ENCODE peak calls at places on chromosome 10, in five cellular contexts. D is fibroblast of lung, S is IMR-90, W is GM12865, Z is cardiac fibroblast. H is an unnamed sample.

GRCh38 chr10:784759-785538 is 95.5 kb upstream of the DIP2C start:
- DNase-seq in D (peak), S (peak), W (no peak), Z (peak), H (peak)

GRCh38 chr10:70369498-70370018 is 12.9 kb downstream of the LRRC20 start:
- DNase-seq in S (no peak), D (no peak), W (no peak), Z (no peak), H (no peak)

GRCh38 chr10:91539930-91540329 is 92.9 kb downstream of the PPP1R3C start:
- DNase-seq in Z (no peak), D (no peak), W (no peak), S (no peak), H (no peak)

GRCh38 chr10:64110079-64110478 is 588.9 kb downstream of the REEP3 start:
- DNase-seq in S (no peak), W (no peak), Z (no peak), D (no peak), H (no peak)

GRCh38 chr10:4280481-4281206 is 495.6 kb upstream of the KLF6 start:
- DNase-seq in D (peak), W (no peak), Z (peak), S (peak), H (peak)

GRCh38 chr10:70462349-70462984 is 16.1 kb upstream of the PALD1 start:
- DNase-seq in W (no peak), D (peak), Z (peak), S (no peak), H (no peak)

GRCh38 chr10:90089724-90090123 is 388.3 kb downstream of the KIF20B start:
- DNase-seq in Z (no peak), D (no peak), W (no peak), S (no peak), H (no peak)

GRCh38 chr10:29648114-29648982 is 13.6 kb upstream of the SVIL start:
- DNase-seq in W (no peak), D (peak), Z (no peak), S (peak), H (peak)

GRCh38 chr10:76433161-76434005 is 1002.0 kb downstream of the LRMDA start:
- DNase-seq in Z (no peak), D (no peak), S (no peak), W (no peak), H (peak)

GRCh38 chr10:62735464-62736188 is 68.9 kb upstream of the ADO start:
- DNase-seq in W (peak), D (peak), Z (peak), S (peak), H (peak)

GRCh38 chr10:128324058-128324457 is 197.8 kb upstream of the MKI67 start:
- DNase-seq in S (no peak), D (no peak), W (peak), Z (no peak), H (no peak)

GRCh38 chr10:62839595-62839994 is 23.4 kb upstream of the EGR2 start:
- DNase-seq in Z (no peak), D (no peak), W (peak), S (no peak), H (no peak)

GRCh38 chr10:6140141-6140841 is 51.5 kb downstream of the RBM17 start:
- DNase-seq in D (no peak), S (no peak), Z (no peak), W (peak), H (no peak)

GRCh38 chr10:28734940-28735759 is 57.8 kb downstream of the BAMBI start:
- DNase-seq in S (peak), Z (peak), D (peak), W (peak), H (peak)

GRCh38 chr10:59817806-59818205 is 64.6 kb upstream of the MRLN start:
- DNase-seq in Z (peak), D (peak), W (no peak), S (no peak), H (peak)

GRCh38 chr10:10785627-10786333 is 231.9 kb upstream of the CELF2 start:
- DNase-seq in Z (peak), S (peak), D (peak), W (no peak), H (peak)

GRCh38 chr10:103778358-103779139 is 76.8 kb downstream of the SH3PXD2A start:
- DNase-seq in S (no peak), D (no peak), Z (no peak), W (no peak), H (no peak)

GRCh38 chr10:1177936-1178335 is 121.8 kb downstream of the WDR37 start:
- DNase-seq in Z (no peak), D (no peak), W (no peak), S (no peak), H (no peak)

GRCh38 chr10:6999232-6999925 is 411.5 kb downstream of the SFMBT2 start:
- DNase-seq in Z (no peak), W (no peak), D (no peak), S (no peak), H (no peak)

GRCh38 chr10:49610735-49611165 is 640 bp downstream of the SLC18A3 start:
- DNase-seq in Z (no peak), W (no peak), D (no peak), S (no peak), H (no peak)

GRCh38 chr10:48494073-48494472 is 110.8 kb downstream of the ARHGAP22 start:
- DNase-seq in D (no peak), Z (no peak), W (no peak), S (no peak), H (no peak)

GRCh38 chr10:1056326-1057105 is at the start of gene WDR37:
- DNase-seq in D (peak), Z (peak), W (peak), S (peak), H (peak)

DNA sequence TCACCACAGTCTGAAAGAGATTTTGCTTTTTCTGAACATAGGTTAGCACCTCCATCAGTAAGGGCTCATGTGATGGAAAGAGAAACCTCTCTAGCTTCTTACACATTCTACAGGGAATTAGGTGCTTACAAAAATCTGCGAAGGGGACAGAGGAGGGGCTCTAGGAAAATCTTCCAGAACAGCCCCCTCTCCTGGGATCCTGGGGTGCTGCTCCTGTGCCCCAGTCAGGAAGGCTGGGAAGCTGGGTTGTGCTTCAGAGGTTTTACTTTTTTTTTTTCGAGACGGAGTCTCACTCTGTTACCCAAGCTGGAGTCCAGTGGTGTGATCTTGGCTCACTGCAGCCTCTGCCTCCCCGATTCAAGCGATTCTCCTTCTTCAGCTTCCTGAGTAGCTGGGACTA is 7.5 kb upstream of the FAM171A1 start:
- DNase-seq in W (no peak), Z (no peak), S (no peak), D (no peak), H (no peak)
- TF ChIP-seq CTCF in W (no peak), Z (no peak), S (no peak), D (no peak), H (no peak)

GRCh38 chr10:33122014-33122788 is 164.2 kb upstream of the ITGB1 start:
- DNase-seq in Z (peak), W (no peak), S (peak), D (peak), H (peak)
- H3K4me3 ChIP-seq in Z (no peak), W (no peak), S (no peak), D (no peak), H (no peak)

GRCh38 chr10:110221721-110222261 is 14.4 kb downstream of the MXI1 start:
- DNase-seq in W (peak), D (peak), Z (peak), S (peak), H (peak)
- TF ChIP-seq CTCF in W (peak), D (peak), Z (peak), S (peak), H (peak)

GRCh38 chr10:93463723-93464511 is 18.2 kb downstream of the MYOF start:
- DNase-seq in Z (peak), W (no peak), S (peak), D (peak), H (peak)
- H3K4me3 ChIP-seq in Z (peak), W (no peak), S (no peak), D (no peak), H (no peak)

GRCh38 chr10:22515009-22515408 is 169.7 kb downstream of the SPAG6 start:
- DNase-seq in S (no peak), D (no peak), W (no peak), Z (no peak), H (no peak)

DNA sequence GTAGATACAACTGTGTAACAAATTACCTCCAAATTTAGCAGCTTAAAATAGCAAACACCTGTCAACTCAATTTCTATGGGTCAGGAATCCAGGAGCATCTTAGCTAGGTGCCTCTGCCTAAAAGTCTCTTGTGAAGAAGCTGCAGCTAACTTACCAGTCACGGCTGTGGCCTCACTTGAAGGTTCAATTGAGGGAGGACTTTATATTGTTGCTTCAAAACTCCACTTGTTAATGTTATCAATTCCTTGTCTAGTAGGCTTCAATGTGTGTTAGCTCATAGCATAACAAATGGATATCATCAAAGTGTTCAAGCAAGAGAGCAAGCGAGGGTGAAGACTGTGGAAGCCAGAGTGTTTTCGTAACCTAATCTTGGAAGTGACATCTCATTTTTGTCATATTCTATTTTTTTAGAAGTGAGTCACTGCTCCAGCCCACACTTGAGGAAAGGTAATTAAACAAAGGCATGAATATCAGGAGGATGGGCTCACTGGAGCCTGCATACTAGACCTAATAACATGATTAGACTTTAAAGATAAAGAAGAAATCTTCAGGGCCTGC is 172.9 kb downstream of the SPAG6 start:
- DNase-seq in W (no peak), S (no peak), D (peak), Z (no peak), H (no peak)
- TF ChIP-seq CTCF in W (no peak), S (no peak), D (no peak), Z (no peak), H (no peak)

GRCh38 chr10:122140477-122140902 is 130.6 kb upstream of the BTBD16 start:
- DNase-seq in S (peak), D (peak), Z (peak), W (no peak), H (peak)
- H3K4me3 ChIP-seq in S (no peak), D (no peak), Z (no peak), W (no peak), H (no peak)

GRCh38 chr10:78231327-78231726 is 197.7 kb downstream of the RPS24 start:
- DNase-seq in S (no peak), D (no peak), Z (no peak), W (no peak), H (no peak)

GRCh38 chr10:78236416-78237015 is 202.9 kb downstream of the RPS24 start:
- DNase-seq in D (no peak), W (no peak), S (no peak), Z (no peak), H (no peak)

GRCh38 chr10:78229950-78230675 is 196.4 kb downstream of the RPS24 start:
- DNase-seq in S (no peak), Z (no peak), D (no peak), W (no peak), H (no peak)

DNA sequence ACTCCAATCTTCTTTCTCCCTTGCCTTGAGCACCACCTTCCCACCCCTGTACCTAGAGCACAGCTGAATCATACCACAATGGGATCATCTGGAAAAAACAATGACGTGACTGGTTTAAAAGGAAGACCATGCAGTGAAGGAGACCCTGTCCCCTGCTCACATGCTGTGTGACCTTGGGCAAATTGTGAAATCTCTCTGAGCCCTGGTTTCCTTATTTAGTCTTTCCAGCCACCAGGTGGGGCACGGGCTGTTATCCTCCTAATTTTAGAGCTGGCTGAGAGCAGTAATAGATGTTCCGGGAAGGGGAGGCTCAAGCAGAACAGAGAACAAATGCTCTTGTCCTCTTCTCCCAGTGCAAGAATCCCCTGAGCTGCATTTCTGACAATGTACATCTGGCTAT is 198.3 kb downstream of the RPS24 start:
- DNase-seq in D (no peak), Z (peak), S (no peak), W (no peak), H (no peak)
- TF ChIP-seq CTCF in D (peak), Z (peak), S (peak), W (no peak), H (no peak)

DNA sequence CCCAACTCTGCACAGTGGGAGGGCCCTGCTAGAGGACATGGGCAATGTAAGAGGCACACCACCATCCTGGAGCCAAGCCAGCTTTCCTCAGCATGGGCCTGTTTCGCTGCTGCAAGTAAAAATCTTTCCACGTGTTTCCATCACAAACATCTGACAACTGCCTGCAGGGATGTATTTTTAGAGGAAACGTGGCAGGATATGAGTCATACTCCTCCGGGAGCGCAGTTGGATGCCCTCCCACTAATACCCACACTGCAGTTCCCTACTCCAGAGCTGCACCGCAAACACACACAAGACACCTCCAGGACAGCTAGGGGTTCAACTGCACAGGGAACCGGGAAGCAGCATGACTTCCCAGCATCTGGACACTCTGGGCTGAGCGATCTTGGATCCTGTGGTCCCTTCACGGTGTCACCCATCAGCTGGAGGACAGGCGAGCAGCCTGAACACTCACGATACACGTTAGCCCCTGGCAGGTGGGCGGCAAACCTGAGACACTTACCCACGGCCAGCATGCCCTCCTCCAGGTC is 26.1 kb downstream of the PLAC9 start:
- DNase-seq in D (peak), S (peak), W (no peak), Z (peak), H (peak)
- H3K4me3 ChIP-seq in D (no peak), S (no peak), W (no peak), Z (no peak), H (no peak)

GRCh38 chr10:113982296-113982695 is 61.4 kb upstream of the ADRB1 start:
- DNase-seq in D (no peak), S (no peak), Z (no peak), W (peak), H (no peak)

GRCh38 chr10:113982745-113983144 is 60.9 kb upstream of the ADRB1 start:
- DNase-seq in Z (no peak), S (no peak), W (peak), D (no peak), H (no peak)

GRCh38 chr10:113979378-113979777 is 64.3 kb upstream of the ADRB1 start:
- DNase-seq in S (no peak), Z (no peak), W (no peak), D (no peak), H (no peak)

GRCh38 chr10:113978802-113979201 is 64.9 kb upstream of the ADRB1 start:
- DNase-seq in S (no peak), D (no peak), W (no peak), Z (no peak), H (no peak)

DNA sequence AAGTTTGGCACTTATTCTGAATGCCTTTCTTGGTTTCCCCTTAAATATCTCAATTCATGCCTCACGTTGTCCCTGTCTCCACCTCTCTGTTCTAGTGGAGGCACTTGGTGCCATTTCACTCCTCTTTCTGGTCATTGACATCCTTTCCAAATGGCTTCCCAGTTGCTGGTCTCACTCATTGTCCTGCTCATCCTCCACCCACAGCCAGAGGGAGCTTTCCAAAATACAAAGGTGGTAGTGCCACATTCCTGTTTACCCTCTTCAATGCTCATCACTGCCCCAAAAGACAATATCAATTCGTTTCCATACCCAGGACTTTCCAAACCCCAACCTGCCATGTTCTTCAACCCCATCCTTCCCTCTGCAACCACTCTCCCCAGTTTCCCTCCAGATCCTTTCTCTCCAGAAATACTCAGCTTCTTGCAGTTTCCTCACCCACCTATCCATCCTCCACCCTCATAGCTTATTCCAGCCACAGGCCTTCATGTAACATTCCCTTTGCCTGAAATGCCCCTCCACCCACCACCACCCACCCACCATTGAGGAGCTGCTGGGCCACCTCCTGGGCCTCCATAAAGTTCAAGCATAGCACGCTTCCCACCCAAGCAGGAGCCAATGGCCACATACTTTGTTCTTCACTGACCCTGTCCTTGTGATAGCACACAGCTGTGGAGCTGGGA is 63.1 kb upstream of the ADRB1 start:
- DNase-seq in W (no peak), D (no peak), S (no peak), Z (no peak), H (no peak)
- TF ChIP-seq CTCF in W (no peak), D (no peak), S (no peak), Z (peak), H (peak)

GRCh38 chr10:72106896-72107295 is 18.5 kb upstream of the SPOCK2 start:
- DNase-seq in D (no peak), W (no peak), S (no peak), Z (no peak), H (no peak)
- H3K4me3 ChIP-seq in D (no peak), W (no peak), S (no peak), Z (no peak), H (no peak)

H was measured in astrocyte of the spinal cord.